ENCODE peak calls at places on chromosomes 2 and 18, in six cellular contexts. One of them, this sample, is unnamed.

GRCh38 chr18:72174972-72175649 is 369.0 kb downstream of the CBLN2 start:
- DNase-seq in adipocyte: peak; percentile 12
- DNase-seq in stimulated activated CD4-positive, alpha-beta T cell treated with anti-CD3 and anti-CD28 coated beads, Interleukin-1b, Interleukin-23, amount 100 ng/mL, for 1 hour: no peak
- DNase-seq in NCI-H524: no peak
- DNase-seq in activated CD8-positive, alpha-beta memory T cell treated with anti-CD3 and anti-CD28 coated beads for 24 hours: no peak
- DNase-seq in aorta: no peak
- DNase-seq in this sample: no peak

GRCh38 chr2:96153291-96153713 is 8.1 kb upstream of the DUSP2 start:
- DNase-seq in adipocyte: no peak
- DNase-seq in NCI-H524: no peak
- DNase-seq in activated CD8-positive, alpha-beta memory T cell treated with anti-CD3 and anti-CD28 coated beads for 24 hours: no peak
- DNase-seq in aorta: peak; percentile 40
- DNase-seq in stimulated activated CD4-positive, alpha-beta T cell treated with anti-CD3 and anti-CD28 coated beads, Interleukin-1b, Interleukin-23, amount 100 ng/mL, for 1 hour: no peak
- DNase-seq in this sample: peak; percentile 42

GRCh38 chr2:144519597-144519933 is 354 bp downstream of the ZEB2 start:
- DNase-seq in NCI-H524: no peak
- DNase-seq in activated CD8-positive, alpha-beta memory T cell treated with anti-CD3 and anti-CD28 coated beads for 24 hours: no peak
- DNase-seq in stimulated activated CD4-positive, alpha-beta T cell treated with anti-CD3 and anti-CD28 coated beads, Interleukin-1b, Interleukin-23, amount 100 ng/mL, for 1 hour: no peak
- DNase-seq in aorta: no peak
- DNase-seq in adipocyte: no peak
- DNase-seq in this sample: no peak

GRCh38 chr2:222753251-222753824 is 81.9 kb downstream of the MOGAT1 start:
- DNase-seq in activated CD8-positive, alpha-beta memory T cell treated with anti-CD3 and anti-CD28 coated beads for 24 hours: no peak
- DNase-seq in stimulated activated CD4-positive, alpha-beta T cell treated with anti-CD3 and anti-CD28 coated beads, Interleukin-1b, Interleukin-23, amount 100 ng/mL, for 1 hour: no peak
- DNase-seq in aorta: no peak
- DNase-seq in NCI-H524: peak; percentile 50
- DNase-seq in adipocyte: peak; percentile 81
- DNase-seq in this sample: no peak

GRCh38 chr2:138415891-138416494 is 85.6 kb upstream of the SPOPL start:
- DNase-seq in adipocyte: peak; percentile 35
- DNase-seq in stimulated activated CD4-positive, alpha-beta T cell treated with anti-CD3 and anti-CD28 coated beads, Interleukin-1b, Interleukin-23, amount 100 ng/mL, for 1 hour: no peak
- DNase-seq in activated CD8-positive, alpha-beta memory T cell treated with anti-CD3 and anti-CD28 coated beads for 24 hours: no peak
- DNase-seq in NCI-H524: no peak
- DNase-seq in aorta: no peak
- DNase-seq in this sample: no peak

GRCh38 chr2:120934891-120935338 is 199.2 kb downstream of the GLI2 start:
- DNase-seq in aorta: no peak
- DNase-seq in NCI-H524: no peak
- DNase-seq in adipocyte: peak; percentile 91
- DNase-seq in stimulated activated CD4-positive, alpha-beta T cell treated with anti-CD3 and anti-CD28 coated beads, Interleukin-1b, Interleukin-23, amount 100 ng/mL, for 1 hour: no peak
- DNase-seq in activated CD8-positive, alpha-beta memory T cell treated with anti-CD3 and anti-CD28 coated beads for 24 hours: no peak
- DNase-seq in this sample: peak; percentile 80

GRCh38 chr18:49597556-49597955 is 35.7 kb downstream of the LIPG start:
- DNase-seq in NCI-H524: no peak
- DNase-seq in aorta: no peak
- DNase-seq in adipocyte: no peak
- DNase-seq in stimulated activated CD4-positive, alpha-beta T cell treated with anti-CD3 and anti-CD28 coated beads, Interleukin-1b, Interleukin-23, amount 100 ng/mL, for 1 hour: no peak
- DNase-seq in activated CD8-positive, alpha-beta memory T cell treated with anti-CD3 and anti-CD28 coated beads for 24 hours: no peak
- DNase-seq in this sample: no peak

GRCh38 chr18:7899078-7899477 is 332.0 kb downstream of the PTPRM start:
- DNase-seq in adipocyte: no peak
- DNase-seq in activated CD8-positive, alpha-beta memory T cell treated with anti-CD3 and anti-CD28 coated beads for 24 hours: no peak
- DNase-seq in stimulated activated CD4-positive, alpha-beta T cell treated with anti-CD3 and anti-CD28 coated beads, Interleukin-1b, Interleukin-23, amount 100 ng/mL, for 1 hour: no peak
- DNase-seq in aorta: no peak
- DNase-seq in NCI-H524: no peak
- DNase-seq in this sample: no peak

GRCh38 chr2:190180313-190181065 is 118.0 kb upstream of the MSTN start:
- DNase-seq in stimulated activated CD4-positive, alpha-beta T cell treated with anti-CD3 and anti-CD28 coated beads, Interleukin-1b, Interleukin-23, amount 100 ng/mL, for 1 hour: no peak
- DNase-seq in adipocyte: peak; percentile 61
- DNase-seq in activated CD8-positive, alpha-beta memory T cell treated with anti-CD3 and anti-CD28 coated beads for 24 hours: peak; percentile 65
- DNase-seq in NCI-H524: peak; percentile 30
- DNase-seq in aorta: peak; percentile 58
- DNase-seq in this sample: no peak

GRCh38 chr2:215435261-215435808 is 533 bp downstream of the FN1 start:
- DNase-seq in aorta: no peak
- DNase-seq in activated CD8-positive, alpha-beta memory T cell treated with anti-CD3 and anti-CD28 coated beads for 24 hours: peak; percentile 57
- DNase-seq in NCI-H524: peak; percentile 25
- DNase-seq in stimulated activated CD4-positive, alpha-beta T cell treated with anti-CD3 and anti-CD28 coated beads, Interleukin-1b, Interleukin-23, amount 100 ng/mL, for 1 hour: no peak
- DNase-seq in adipocyte: peak; percentile 58
- DNase-seq in this sample: no peak

GRCh38 chr18:26477828-26478466 is 70.4 kb downstream of the KCTD1 start:
- DNase-seq in NCI-H524: no peak
- DNase-seq in activated CD8-positive, alpha-beta memory T cell treated with anti-CD3 and anti-CD28 coated beads for 24 hours: no peak
- DNase-seq in adipocyte: no peak
- DNase-seq in stimulated activated CD4-positive, alpha-beta T cell treated with anti-CD3 and anti-CD28 coated beads, Interleukin-1b, Interleukin-23, amount 100 ng/mL, for 1 hour: no peak
- DNase-seq in aorta: no peak
- DNase-seq in this sample: no peak

GRCh38 chr18:23237524-23238151 is 102.4 kb downstream of the CABLES1 start:
- DNase-seq in aorta: peak; percentile 81
- DNase-seq in adipocyte: peak; percentile 25
- DNase-seq in activated CD8-positive, alpha-beta memory T cell treated with anti-CD3 and anti-CD28 coated beads for 24 hours: peak; percentile 73
- DNase-seq in stimulated activated CD4-positive, alpha-beta T cell treated with anti-CD3 and anti-CD28 coated beads, Interleukin-1b, Interleukin-23, amount 100 ng/mL, for 1 hour: no peak
- DNase-seq in NCI-H524: no peak
- DNase-seq in this sample: no peak

GRCh38 chr2:71243548-71244301 is 16.8 kb upstream of the PAIP2B start:
- DNase-seq in stimulated activated CD4-positive, alpha-beta T cell treated with anti-CD3 and anti-CD28 coated beads, Interleukin-1b, Interleukin-23, amount 100 ng/mL, for 1 hour: no peak
- DNase-seq in aorta: no peak
- DNase-seq in NCI-H524: no peak
- DNase-seq in adipocyte: no peak
- DNase-seq in activated CD8-positive, alpha-beta memory T cell treated with anti-CD3 and anti-CD28 coated beads for 24 hours: no peak
- DNase-seq in this sample: no peak

GRCh38 chr18:13562494-13563029 is 163.8 kb downstream of the FAM210A start:
- DNase-seq in activated CD8-positive, alpha-beta memory T cell treated with anti-CD3 and anti-CD28 coated beads for 24 hours: peak; percentile 90
- DNase-seq in aorta: no peak
- DNase-seq in adipocyte: no peak
- DNase-seq in NCI-H524: no peak
- DNase-seq in stimulated activated CD4-positive, alpha-beta T cell treated with anti-CD3 and anti-CD28 coated beads, Interleukin-1b, Interleukin-23, amount 100 ng/mL, for 1 hour: peak; percentile 68
- DNase-seq in this sample: no peak

GRCh38 chr18:32346667-32347066 is 124.0 kb downstream of the GAREM1 start:
- DNase-seq in activated CD8-positive, alpha-beta memory T cell treated with anti-CD3 and anti-CD28 coated beads for 24 hours: no peak
- DNase-seq in stimulated activated CD4-positive, alpha-beta T cell treated with anti-CD3 and anti-CD28 coated beads, Interleukin-1b, Interleukin-23, amount 100 ng/mL, for 1 hour: no peak
- DNase-seq in NCI-H524: no peak
- DNase-seq in adipocyte: peak; percentile 26
- DNase-seq in aorta: no peak
- DNase-seq in this sample: no peak

GRCh38 chr18:76350134-76351025 is 144.7 kb downstream of the ZNF516 start:
- DNase-seq in aorta: no peak
- DNase-seq in NCI-H524: no peak
- DNase-seq in stimulated activated CD4-positive, alpha-beta T cell treated with anti-CD3 and anti-CD28 coated beads, Interleukin-1b, Interleukin-23, amount 100 ng/mL, for 1 hour: no peak
- DNase-seq in adipocyte: no peak
- DNase-seq in activated CD8-positive, alpha-beta memory T cell treated with anti-CD3 and anti-CD28 coated beads for 24 hours: peak; percentile 40
- DNase-seq in this sample: no peak

GRCh38 chr2:222796413-222797103 is 64.3 kb upstream of the ACSL3 start:
- DNase-seq in adipocyte: peak; percentile 13
- DNase-seq in NCI-H524: no peak
- DNase-seq in aorta: no peak
- DNase-seq in stimulated activated CD4-positive, alpha-beta T cell treated with anti-CD3 and anti-CD28 coated beads, Interleukin-1b, Interleukin-23, amount 100 ng/mL, for 1 hour: no peak
- DNase-seq in activated CD8-positive, alpha-beta memory T cell treated with anti-CD3 and anti-CD28 coated beads for 24 hours: no peak
- DNase-seq in this sample: no peak

GRCh38 chr2:85399183-85399455 is 11.0 kb downstream of the CAPG start:
- DNase-seq in NCI-H524: no peak
- DNase-seq in activated CD8-positive, alpha-beta memory T cell treated with anti-CD3 and anti-CD28 coated beads for 24 hours: no peak
- DNase-seq in stimulated activated CD4-positive, alpha-beta T cell treated with anti-CD3 and anti-CD28 coated beads, Interleukin-1b, Interleukin-23, amount 100 ng/mL, for 1 hour: no peak
- DNase-seq in aorta: no peak
- DNase-seq in adipocyte: no peak
- DNase-seq in this sample: peak; percentile 48

GRCh38 chr2:148244593-148245292 is 223.9 kb downstream of the MBD5 start:
- DNase-seq in aorta: no peak
- DNase-seq in stimulated activated CD4-positive, alpha-beta T cell treated with anti-CD3 and anti-CD28 coated beads, Interleukin-1b, Interleukin-23, amount 100 ng/mL, for 1 hour: no peak
- DNase-seq in activated CD8-positive, alpha-beta memory T cell treated with anti-CD3 and anti-CD28 coated beads for 24 hours: no peak
- DNase-seq in NCI-H524: no peak
- DNase-seq in adipocyte: peak; percentile 83
- DNase-seq in this sample: no peak

GRCh38 chr2:218485986-218486667 is 67.2 kb downstream of the VIL1 start:
- DNase-seq in activated CD8-positive, alpha-beta memory T cell treated with anti-CD3 and anti-CD28 coated beads for 24 hours: no peak
- DNase-seq in stimulated activated CD4-positive, alpha-beta T cell treated with anti-CD3 and anti-CD28 coated beads, Interleukin-1b, Interleukin-23, amount 100 ng/mL, for 1 hour: no peak
- DNase-seq in NCI-H524: no peak
- DNase-seq in aorta: no peak
- DNase-seq in adipocyte: no peak
- DNase-seq in this sample: no peak

GRCh38 chr2:75602724-75603342 is 42.1 kb upstream of the EVA1A start:
- DNase-seq in NCI-H524: no peak
- DNase-seq in activated CD8-positive, alpha-beta memory T cell treated with anti-CD3 and anti-CD28 coated beads for 24 hours: no peak
- DNase-seq in aorta: no peak
- DNase-seq in stimulated activated CD4-positive, alpha-beta T cell treated with anti-CD3 and anti-CD28 coated beads, Interleukin-1b, Interleukin-23, amount 100 ng/mL, for 1 hour: no peak
- DNase-seq in adipocyte: peak; percentile 93
- DNase-seq in this sample: peak; percentile 83

GRCh38 chr18:23503967-23504352 is 649 bp downstream of the RMC1 start:
- DNase-seq in NCI-H524: no peak
- DNase-seq in adipocyte: peak; percentile 44
- DNase-seq in stimulated activated CD4-positive, alpha-beta T cell treated with anti-CD3 and anti-CD28 coated beads, Interleukin-1b, Interleukin-23, amount 100 ng/mL, for 1 hour: no peak
- DNase-seq in activated CD8-positive, alpha-beta memory T cell treated with anti-CD3 and anti-CD28 coated beads for 24 hours: no peak
- DNase-seq in aorta: no peak
- DNase-seq in this sample: no peak

GRCh38 chr2:175234650-175235049 is 53.1 kb upstream of the ATP5MC3 start:
- DNase-seq in stimulated activated CD4-positive, alpha-beta T cell treated with anti-CD3 and anti-CD28 coated beads, Interleukin-1b, Interleukin-23, amount 100 ng/mL, for 1 hour: no peak
- DNase-seq in adipocyte: no peak
- DNase-seq in activated CD8-positive, alpha-beta memory T cell treated with anti-CD3 and anti-CD28 coated beads for 24 hours: no peak
- DNase-seq in aorta: no peak
- DNase-seq in NCI-H524: no peak
- DNase-seq in this sample: no peak

GRCh38 chr2:157989227-157989626 is 112.4 kb upstream of the UPP2 start:
- DNase-seq in aorta: no peak
- DNase-seq in NCI-H524: no peak
- DNase-seq in activated CD8-positive, alpha-beta memory T cell treated with anti-CD3 and anti-CD28 coated beads for 24 hours: no peak
- DNase-seq in stimulated activated CD4-positive, alpha-beta T cell treated with anti-CD3 and anti-CD28 coated beads, Interleukin-1b, Interleukin-23, amount 100 ng/mL, for 1 hour: no peak
- DNase-seq in adipocyte: no peak
- DNase-seq in this sample: no peak

GRCh38 chr2:120851116-120851773 is 115.6 kb downstream of the GLI2 start:
- DNase-seq in activated CD8-positive, alpha-beta memory T cell treated with anti-CD3 and anti-CD28 coated beads for 24 hours: no peak
- DNase-seq in NCI-H524: no peak
- DNase-seq in stimulated activated CD4-positive, alpha-beta T cell treated with anti-CD3 and anti-CD28 coated beads, Interleukin-1b, Interleukin-23, amount 100 ng/mL, for 1 hour: no peak
- DNase-seq in adipocyte: no peak
- DNase-seq in aorta: peak; percentile 30
- DNase-seq in this sample: peak; percentile 19

GRCh38 chr2:29579495-29580178 is 341.7 kb downstream of the ALK start:
- DNase-seq in aorta: no peak
- DNase-seq in stimulated activated CD4-positive, alpha-beta T cell treated with anti-CD3 and anti-CD28 coated beads, Interleukin-1b, Interleukin-23, amount 100 ng/mL, for 1 hour: no peak
- DNase-seq in adipocyte: peak; percentile 10
- DNase-seq in NCI-H524: no peak
- DNase-seq in activated CD8-positive, alpha-beta memory T cell treated with anti-CD3 and anti-CD28 coated beads for 24 hours: no peak
- DNase-seq in this sample: no peak

GRCh38 chr2:105287692-105288091 is 41.8 kb downstream of the TGFBRAP1 start:
- DNase-seq in adipocyte: peak; percentile 49
- DNase-seq in aorta: no peak
- DNase-seq in stimulated activated CD4-positive, alpha-beta T cell treated with anti-CD3 and anti-CD28 coated beads, Interleukin-1b, Interleukin-23, amount 100 ng/mL, for 1 hour: no peak
- DNase-seq in NCI-H524: peak; percentile 14
- DNase-seq in activated CD8-positive, alpha-beta memory T cell treated with anti-CD3 and anti-CD28 coated beads for 24 hours: no peak
- DNase-seq in this sample: no peak

GRCh38 chr2:12501469-12502147 is 215.1 kb upstream of the TRIB2 start:
- DNase-seq in NCI-H524: no peak
- DNase-seq in aorta: peak; percentile 51
- DNase-seq in adipocyte: no peak
- DNase-seq in stimulated activated CD4-positive, alpha-beta T cell treated with anti-CD3 and anti-CD28 coated beads, Interleukin-1b, Interleukin-23, amount 100 ng/mL, for 1 hour: peak; percentile 41
- DNase-seq in activated CD8-positive, alpha-beta memory T cell treated with anti-CD3 and anti-CD28 coated beads for 24 hours: peak; percentile 81
- DNase-seq in this sample: no peak

This sample was measured in RWPE2.